ENCODE peak calls at places on chromosomes 7 and 10, in seven cellular contexts. One of them, this sample, is unnamed.

GRCh38 chr10:34358729-34359128 is 456.4 kb downstream of the PARD3 start:
- DNase-seq in HCT116: no peak
- DNase-seq in GM23338: no peak
- DNase-seq in HepG2: no peak
- DNase-seq in esophagus muscularis mucosa: no peak
- DNase-seq in GM12891: no peak
- DNase-seq in transverse colon: no peak
- DNase-seq in this sample: no peak

GRCh38 chr10:10520391-10521385 is 497.0 kb upstream of the CELF2 start:
- DNase-seq in transverse colon: no peak
- DNase-seq in esophagus muscularis mucosa: peak; percentile 84
- DNase-seq in HepG2: no peak
- DNase-seq in GM12891: peak; percentile 14
- DNase-seq in HCT116: no peak
- DNase-seq in GM23338: no peak
- DNase-seq in this sample: no peak

GRCh38 chr10:87696922-87697714 is 37.4 kb downstream of the PAPSS2 start:
- DNase-seq in HepG2: no peak
- DNase-seq in GM23338: no peak
- DNase-seq in GM12891: no peak
- DNase-seq in transverse colon: peak; percentile 41
- DNase-seq in esophagus muscularis mucosa: no peak
- DNase-seq in HCT116: no peak
- DNase-seq in this sample: no peak

GRCh38 chr10:60384708-60385398 is 4.8 kb downstream of the ANK3 start:
- DNase-seq in GM12891: no peak
- DNase-seq in esophagus muscularis mucosa: no peak
- DNase-seq in GM23338: no peak
- DNase-seq in transverse colon: no peak
- DNase-seq in HCT116: peak; percentile 63
- DNase-seq in HepG2: no peak
- DNase-seq in this sample: no peak

GRCh38 chr10:78756604-78757442 is 311.9 kb upstream of the ZMIZ1 start:
- DNase-seq in GM23338: no peak
- DNase-seq in transverse colon: peak; percentile 50
- DNase-seq in HCT116: peak; percentile 64
- DNase-seq in GM12891: no peak
- DNase-seq in esophagus muscularis mucosa: peak; percentile 95
- DNase-seq in HepG2: peak; percentile 90
- DNase-seq in this sample: peak; percentile 98

GRCh38 chr10:128274938-128275337 is 148.7 kb upstream of the MKI67 start:
- DNase-seq in HCT116: no peak
- DNase-seq in GM23338: no peak
- DNase-seq in transverse colon: no peak
- DNase-seq in esophagus muscularis mucosa: no peak
- DNase-seq in GM12891: no peak
- DNase-seq in HepG2: no peak
- DNase-seq in this sample: no peak

GRCh38 chr7:73725703-73726466 is 6.4 kb upstream of the STX1A start:
- DNase-seq in esophagus muscularis mucosa: peak; percentile 96
- DNase-seq in transverse colon: peak; percentile 95
- DNase-seq in GM12891: no peak
- DNase-seq in HCT116: peak; percentile 73
- DNase-seq in HepG2: peak; percentile 66
- DNase-seq in GM23338: peak; percentile 95
- DNase-seq in this sample: peak; percentile 80

GRCh38 chr10:3071405-3072198 is 4.3 kb downstream of the PFKP start:
- DNase-seq in GM23338: no peak
- DNase-seq in HCT116: peak; percentile 91
- DNase-seq in GM12891: no peak
- DNase-seq in HepG2: no peak
- DNase-seq in transverse colon: no peak
- DNase-seq in esophagus muscularis mucosa: no peak
- DNase-seq in this sample: no peak

DNA sequence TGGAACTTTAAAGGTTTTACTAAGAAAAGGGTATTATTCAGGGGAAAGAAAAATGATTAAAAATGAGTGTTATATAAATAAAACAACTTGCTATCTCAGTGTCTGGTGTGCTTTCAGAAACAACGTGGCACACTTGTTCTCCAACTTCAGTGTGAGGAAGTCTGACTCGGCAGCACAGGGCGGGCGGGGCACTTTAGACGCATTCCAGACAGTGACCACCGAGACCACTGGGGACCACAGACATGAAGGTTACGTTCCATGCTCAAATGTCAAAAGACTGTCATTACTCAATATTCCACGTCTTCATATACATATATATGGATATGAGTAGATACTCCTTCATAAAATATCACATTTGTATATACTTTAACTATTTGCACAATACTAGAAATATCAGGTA is 87.0 kb downstream of the LARP4B start:
- DNase-seq in esophagus muscularis mucosa: no peak
- DNase-seq in HCT116: no peak
- DNase-seq in GM12891: no peak
- DNase-seq in HepG2: no peak
- DNase-seq in transverse colon: no peak
- DNase-seq in GM23338: no peak
- DNase-seq in this sample: no peak
- TF ChIP-seq POLR2AphosphoS5 in esophagus muscularis mucosa: no peak
- TF ChIP-seq POLR2AphosphoS5 in HCT116: no peak
- TF ChIP-seq POLR2AphosphoS5 in GM12891: no peak
- TF ChIP-seq POLR2AphosphoS5 in HepG2: no peak
- TF ChIP-seq POLR2AphosphoS5 in transverse colon: no peak
- TF ChIP-seq POLR2AphosphoS5 in GM23338: no peak
- TF ChIP-seq POLR2AphosphoS5 in this sample: no peak

DNA sequence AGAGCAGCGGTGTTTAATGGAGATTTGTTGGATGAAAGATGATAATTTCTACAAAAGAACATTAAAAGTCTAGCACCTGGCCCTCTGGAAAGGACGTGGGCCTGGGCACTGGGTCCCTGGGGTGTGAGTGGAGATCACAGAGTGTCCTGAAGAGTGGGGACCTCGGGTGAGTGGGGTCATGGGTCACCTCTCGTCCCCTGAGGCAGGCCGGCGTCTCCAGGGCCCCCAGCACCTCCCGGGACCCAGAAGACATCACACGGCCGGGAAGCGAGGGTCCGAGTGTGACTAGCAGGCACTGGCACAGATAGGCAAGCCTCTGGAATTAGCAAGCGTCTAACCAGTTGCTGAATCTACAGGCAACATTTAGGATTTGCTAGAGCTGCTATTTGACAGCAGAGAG is 257.2 kb downstream of the MAD1L1 start:
- DNase-seq in transverse colon: no peak
- DNase-seq in GM23338: no peak
- DNase-seq in HepG2: no peak
- DNase-seq in esophagus muscularis mucosa: no peak
- DNase-seq in HCT116: no peak
- DNase-seq in GM12891: no peak
- DNase-seq in this sample: no peak
- TF ChIP-seq POLR2AphosphoS5 in transverse colon: no peak
- TF ChIP-seq POLR2AphosphoS5 in GM23338: no peak
- TF ChIP-seq POLR2AphosphoS5 in HepG2: no peak
- TF ChIP-seq POLR2AphosphoS5 in esophagus muscularis mucosa: no peak
- TF ChIP-seq POLR2AphosphoS5 in HCT116: no peak
- TF ChIP-seq POLR2AphosphoS5 in GM12891: no peak
- TF ChIP-seq POLR2AphosphoS5 in this sample: no peak

GRCh38 chr7:122653685-122654084 is 45.2 kb downstream of the RNF133 start:
- DNase-seq in transverse colon: no peak
- DNase-seq in HCT116: no peak
- DNase-seq in HepG2: no peak
- DNase-seq in esophagus muscularis mucosa: no peak
- DNase-seq in GM23338: no peak
- DNase-seq in GM12891: no peak
- DNase-seq in this sample: no peak

GRCh38 chr7:122651451-122651850 is 47.5 kb downstream of the RNF133 start:
- DNase-seq in esophagus muscularis mucosa: no peak
- DNase-seq in HCT116: no peak
- DNase-seq in GM12891: no peak
- DNase-seq in HepG2: no peak
- DNase-seq in transverse colon: no peak
- DNase-seq in GM23338: no peak
- DNase-seq in this sample: no peak

DNA sequence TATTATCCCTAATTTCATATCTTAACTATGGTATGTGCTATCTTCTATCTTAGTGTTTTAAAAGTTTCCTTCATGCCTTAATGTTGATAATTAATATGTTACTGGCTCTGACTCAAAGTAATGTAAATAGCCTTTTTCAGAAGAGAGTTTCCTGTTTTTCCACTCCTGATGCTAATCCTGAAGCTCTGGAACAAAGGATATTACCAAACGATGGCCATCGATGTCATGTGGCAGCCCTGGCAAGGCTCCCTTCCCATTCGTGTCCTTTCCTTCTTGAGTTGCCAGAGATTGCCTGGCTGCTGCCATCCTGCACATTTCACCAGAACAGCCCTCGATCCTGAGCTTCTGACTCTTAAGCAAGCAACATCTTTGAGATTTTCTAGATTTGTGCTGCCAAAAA is 46.1 kb downstream of the RNF133 start:
- DNase-seq in transverse colon: no peak
- DNase-seq in GM12891: no peak
- DNase-seq in HCT116: no peak
- DNase-seq in HepG2: no peak
- DNase-seq in esophagus muscularis mucosa: no peak
- DNase-seq in GM23338: no peak
- DNase-seq in this sample: no peak
- TF ChIP-seq POLR2AphosphoS5 in transverse colon: no peak
- TF ChIP-seq POLR2AphosphoS5 in GM12891: no peak
- TF ChIP-seq POLR2AphosphoS5 in HCT116: no peak
- TF ChIP-seq POLR2AphosphoS5 in HepG2: no peak
- TF ChIP-seq POLR2AphosphoS5 in esophagus muscularis mucosa: no peak
- TF ChIP-seq POLR2AphosphoS5 in GM23338: no peak
- TF ChIP-seq POLR2AphosphoS5 in this sample: no peak

GRCh38 chr7:47557986-47558670 is 23.8 kb downstream of the TNS3 start:
- DNase-seq in HepG2: no peak
- DNase-seq in HCT116: peak; percentile 46
- DNase-seq in esophagus muscularis mucosa: no peak
- DNase-seq in GM12891: no peak
- DNase-seq in GM23338: peak; percentile 43
- DNase-seq in transverse colon: no peak
- DNase-seq in this sample: no peak
- TF ChIP-seq POLR2AphosphoS5 in HepG2: no peak
- TF ChIP-seq POLR2AphosphoS5 in HCT116: no peak
- TF ChIP-seq POLR2AphosphoS5 in esophagus muscularis mucosa: no peak
- TF ChIP-seq POLR2AphosphoS5 in GM12891: no peak
- TF ChIP-seq POLR2AphosphoS5 in GM23338: no peak
- TF ChIP-seq POLR2AphosphoS5 in transverse colon: no peak
- TF ChIP-seq POLR2AphosphoS5 in this sample: no peak

DNA sequence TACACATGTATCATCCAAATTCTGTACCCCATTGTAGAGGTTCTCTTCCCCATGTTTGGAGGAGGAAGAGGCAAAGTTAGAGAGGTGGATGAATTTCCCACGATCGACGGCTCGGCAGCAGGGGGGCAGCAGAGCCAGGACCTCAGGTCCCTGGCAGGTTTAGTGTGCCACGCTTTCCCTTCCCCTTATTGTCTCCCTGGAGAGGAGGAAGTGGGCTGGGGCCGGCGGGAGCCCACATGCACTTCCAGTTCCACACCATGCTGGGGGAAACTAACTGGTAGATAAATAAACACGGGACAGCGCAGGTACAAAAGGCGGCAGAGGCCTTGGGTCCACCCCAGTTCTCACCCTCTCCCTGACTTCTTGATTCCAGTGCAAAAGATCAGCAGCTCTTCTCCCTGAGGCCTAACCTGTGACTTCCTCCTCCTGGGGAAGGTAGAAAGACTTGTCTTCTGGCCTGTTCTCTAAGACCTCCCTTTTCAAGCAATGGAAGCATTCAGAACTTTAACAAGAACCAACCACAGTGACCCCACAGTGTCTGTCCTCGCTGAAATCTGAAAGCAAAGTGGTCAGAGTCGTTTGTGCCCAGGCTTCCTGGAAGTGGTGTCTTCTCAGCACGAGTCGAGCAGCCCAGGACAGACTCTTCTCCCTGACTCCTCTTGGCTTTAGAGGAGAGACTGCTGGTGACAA is 30.5 kb upstream of the SRGN start:
- DNase-seq in HepG2: peak; percentile 27
- DNase-seq in GM23338: peak; percentile 51
- DNase-seq in transverse colon: peak; percentile 39
- DNase-seq in GM12891: no peak
- DNase-seq in HCT116: no peak
- DNase-seq in esophagus muscularis mucosa: no peak
- DNase-seq in this sample: peak; percentile 92
- TF ChIP-seq POLR2AphosphoS5 in HepG2: peak; percentile 40
- TF ChIP-seq POLR2AphosphoS5 in GM23338: no peak
- TF ChIP-seq POLR2AphosphoS5 in transverse colon: no peak
- TF ChIP-seq POLR2AphosphoS5 in GM12891: no peak
- TF ChIP-seq POLR2AphosphoS5 in HCT116: no peak
- TF ChIP-seq POLR2AphosphoS5 in esophagus muscularis mucosa: peak; percentile 17
- TF ChIP-seq POLR2AphosphoS5 in this sample: peak; percentile 82

DNA sequence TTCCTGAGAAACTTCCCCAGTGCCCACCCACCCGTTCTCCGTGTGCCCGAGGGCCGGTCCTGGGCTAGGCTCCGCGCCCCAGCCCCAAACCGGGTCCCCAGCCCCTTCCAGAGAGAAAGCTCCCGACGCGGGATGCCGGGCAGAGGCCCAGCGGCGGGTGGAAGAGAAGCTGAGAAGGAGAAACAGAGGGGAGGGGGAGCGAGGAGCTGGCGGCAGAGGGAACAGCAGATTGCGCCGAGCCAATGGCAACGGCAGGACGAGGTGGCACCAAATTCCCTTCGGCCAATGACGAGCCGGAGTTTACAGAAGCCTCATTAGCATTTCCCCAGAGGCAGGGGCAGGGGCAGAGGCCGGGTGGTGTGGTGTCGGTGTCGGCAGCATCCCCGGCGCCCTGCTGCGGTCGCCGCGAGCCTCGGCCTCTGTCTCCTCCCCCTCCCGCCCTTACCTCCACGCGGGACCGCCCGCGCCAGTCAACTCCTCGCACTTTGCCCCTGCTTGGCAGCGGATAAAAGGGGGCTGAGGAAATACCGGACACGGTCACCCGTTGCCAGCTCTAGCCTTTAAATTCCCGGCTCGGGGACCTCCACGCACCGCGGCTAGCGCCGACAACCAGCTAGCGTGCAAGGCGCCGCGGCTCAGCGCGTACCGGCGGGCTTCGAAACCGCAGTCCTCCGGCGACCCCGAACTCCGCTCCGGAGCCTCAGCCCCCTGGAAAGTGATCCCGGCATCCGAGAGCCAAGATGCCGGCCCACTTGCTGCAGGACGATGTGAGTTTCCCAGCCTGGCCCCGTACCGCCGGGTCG is at the start of gene SCD:
- DNase-seq in GM12891: peak; percentile 94
- DNase-seq in HepG2: peak; percentile 92
- DNase-seq in HCT116: peak; percentile 89
- DNase-seq in esophagus muscularis mucosa: no peak
- DNase-seq in GM23338: peak; percentile 99
- DNase-seq in transverse colon: peak; percentile 77
- DNase-seq in this sample: peak; percentile 96
- TF ChIP-seq POLR2AphosphoS5 in GM12891: no peak
- TF ChIP-seq POLR2AphosphoS5 in HepG2: peak; percentile 85
- TF ChIP-seq POLR2AphosphoS5 in HCT116: peak; percentile 91
- TF ChIP-seq POLR2AphosphoS5 in esophagus muscularis mucosa: peak; percentile 77
- TF ChIP-seq POLR2AphosphoS5 in GM23338: peak; percentile 70
- TF ChIP-seq POLR2AphosphoS5 in transverse colon: peak; percentile 56
- TF ChIP-seq POLR2AphosphoS5 in this sample: peak; percentile 71

This sample was measured in HL-60.